ENCODE peak calls at places on chromosomes 1 and 21, in six cellular contexts. N, I, C, G, X and J are unnamed samples.

GRCh38 chr1:54808443-54809207 is 7.5 kb upstream of the TTC22 start:
- DNase-seq in X (no peak), I (peak; percentile 55), G (no peak), C (peak; percentile 8), N (no peak), J (peak; percentile 60)

GRCh38 chr1:89809556-89809955 is 11.3 kb upstream of the LRRC8D start:
- DNase-seq in G (peak; percentile 61), C (peak; percentile 54), N (no peak), X (peak; percentile 69), I (no peak), J (no peak)

GRCh38 chr1:99481391-99481996 is 164.4 kb upstream of the PALMD start:
- DNase-seq in C (peak; percentile 60), G (peak; percentile 68), I (no peak), X (peak; percentile 22), N (peak; percentile 37), J (no peak)

GRCh38 chr1:47870946-47871750 is 126.0 kb downstream of the TRABD2B start:
- DNase-seq in I (no peak), G (no peak), C (no peak), X (no peak), N (no peak), J (no peak)

GRCh38 chr1:51644533-51645197 is 27.8 kb downstream of the OSBPL9 start:
- DNase-seq in C (peak; percentile 87), G (peak; percentile 85), X (peak; percentile 74), N (no peak), I (no peak), J (no peak)

GRCh38 chr1:54835970-54836369 is 34.8 kb upstream of the TTC22 start:
- DNase-seq in X (no peak), N (no peak), G (no peak), I (peak; percentile 34), C (no peak), J (no peak)

GRCh38 chr1:162703708-162704107 is 71.4 kb downstream of the DDR2 start:
- DNase-seq in G (no peak), C (no peak), X (no peak), I (no peak), N (no peak), J (no peak)

GRCh38 chr1:167795810-167796740 is 74.3 kb downstream of the MPZL1 start:
- DNase-seq in G (no peak), C (no peak), I (no peak), X (no peak), N (no peak), J (no peak)

GRCh38 chr21:34008618-34009017 is 64.8 kb upstream of the MRPS6 start:
- DNase-seq in G (no peak), N (no peak), C (no peak), X (no peak), I (no peak), J (no peak)

GRCh38 chr1:234216116-234216703 is 157.0 kb upstream of the COA6 start:
- DNase-seq in C (no peak), I (no peak), G (no peak), N (no peak), X (no peak), J (peak; percentile 25)

DNA sequence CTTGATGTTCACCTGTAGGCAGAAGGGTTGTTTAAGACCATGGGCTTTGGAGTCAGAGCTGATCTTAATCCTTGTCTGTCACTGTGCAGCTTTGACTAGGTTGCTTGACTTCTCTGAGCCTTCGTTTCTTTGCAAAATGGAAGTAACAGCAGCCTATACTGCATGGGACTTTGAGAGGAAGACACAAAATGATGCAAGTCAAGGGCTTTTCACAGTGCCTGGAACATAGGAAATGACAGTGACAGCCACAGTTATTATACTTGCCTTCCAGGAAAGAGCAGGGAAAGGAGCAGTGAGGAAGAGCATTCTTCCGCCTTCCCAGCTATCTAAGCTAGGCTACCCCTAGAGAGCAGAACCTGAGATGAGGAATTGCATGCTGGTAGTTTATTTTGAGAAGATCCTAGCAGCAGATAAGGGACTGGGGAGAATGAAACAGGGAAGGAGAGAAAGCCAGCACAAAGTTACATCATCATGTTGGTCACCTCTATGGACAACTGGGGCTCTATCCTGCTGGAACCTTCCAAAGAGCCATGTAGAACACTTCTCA is 3.1 kb downstream of the CSF3R start:
- DNase-seq in I (no peak), X (peak; percentile 21), G (no peak), N (no peak), C (no peak), J (no peak)
- H4K91ac ChIP-seq in I (no peak overlapping the region), X (no peak overlapping the region), G (no peak overlapping the region), N (no peak overlapping the region), C (no peak overlapping the region), J (no peak overlapping the region)

DNA sequence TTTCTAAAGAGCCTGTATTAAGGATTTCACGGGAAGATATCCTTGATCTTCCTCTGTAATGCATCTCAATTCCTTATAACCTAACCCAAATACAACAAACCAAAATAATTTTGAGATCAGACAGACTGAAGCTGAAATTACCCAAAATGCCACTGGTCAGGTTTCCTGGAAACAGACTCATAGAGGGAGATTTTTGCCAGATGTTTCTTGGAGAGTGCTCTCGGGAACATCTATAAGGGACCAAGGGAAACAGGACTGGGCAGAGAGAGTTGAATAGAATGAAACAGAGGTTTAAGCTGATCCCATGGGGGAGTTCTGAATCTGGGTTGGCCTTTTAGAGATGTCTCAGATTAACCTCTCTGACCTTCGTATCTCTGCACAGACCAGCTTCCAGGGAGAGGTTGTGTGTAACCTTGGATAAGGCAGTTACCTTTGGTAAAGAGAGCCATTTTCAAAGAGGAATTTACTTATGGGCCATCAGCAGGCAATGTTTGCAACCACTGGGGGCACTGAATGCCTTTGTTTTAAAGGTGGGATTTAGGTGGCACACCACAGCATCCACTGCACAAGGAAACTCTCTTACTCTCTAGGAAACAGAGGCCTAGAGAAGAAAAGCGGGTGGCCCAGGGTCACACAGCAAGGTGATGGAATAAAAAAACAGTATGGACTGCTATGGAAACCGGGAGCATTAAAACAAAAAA is 130.8 kb upstream of the SGIP1 start:
- DNase-seq in I (no peak), X (no peak), C (no peak), G (no peak), N (no peak), J (no peak)
- H4K91ac ChIP-seq in I (no peak overlapping the region), X (no peak overlapping the region), C (no peak overlapping the region), G (no peak overlapping the region), N (no peak overlapping the region), J (no peak overlapping the region)

GRCh38 chr21:23960769-23961168 is 1646.5 kb downstream of the MRPL39 start:
- DNase-seq in X (no peak), N (no peak), C (no peak), I (no peak), G (no peak), J (no peak)
- H4K91ac ChIP-seq in X (no peak overlapping the region), N (no peak overlapping the region), C (no peak overlapping the region), I (no peak overlapping the region), G (no peak overlapping the region), J (no peak overlapping the region)

DNA sequence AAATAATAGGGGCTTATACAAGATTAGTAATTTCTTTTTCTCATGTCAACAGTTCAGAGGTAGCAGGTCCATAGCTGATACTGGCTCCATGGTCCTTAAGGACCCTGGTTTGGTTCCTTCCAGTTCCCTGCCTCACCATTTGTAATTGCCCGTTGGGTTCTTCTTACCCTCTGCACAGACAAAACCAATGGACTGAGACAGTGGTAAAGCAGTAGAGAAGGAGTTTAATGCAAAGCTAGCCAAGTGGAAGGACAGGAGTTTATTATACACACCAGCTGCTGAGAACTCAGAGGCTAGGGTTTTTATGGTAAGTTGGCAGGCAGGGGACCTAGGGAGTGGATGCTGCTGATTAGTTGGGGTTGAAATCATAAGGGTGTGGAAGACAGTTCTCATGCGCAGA is 35.9 kb upstream of the AXDND1 start:
- DNase-seq in X (no peak), G (no peak), N (no peak), C (no peak), I (no peak), J (no peak)
- H4K91ac ChIP-seq in X (no peak overlapping the region), G (no peak overlapping the region), N (no peak overlapping the region), C (no peak overlapping the region), I (no peak overlapping the region), J (no peak overlapping the region)

DNA sequence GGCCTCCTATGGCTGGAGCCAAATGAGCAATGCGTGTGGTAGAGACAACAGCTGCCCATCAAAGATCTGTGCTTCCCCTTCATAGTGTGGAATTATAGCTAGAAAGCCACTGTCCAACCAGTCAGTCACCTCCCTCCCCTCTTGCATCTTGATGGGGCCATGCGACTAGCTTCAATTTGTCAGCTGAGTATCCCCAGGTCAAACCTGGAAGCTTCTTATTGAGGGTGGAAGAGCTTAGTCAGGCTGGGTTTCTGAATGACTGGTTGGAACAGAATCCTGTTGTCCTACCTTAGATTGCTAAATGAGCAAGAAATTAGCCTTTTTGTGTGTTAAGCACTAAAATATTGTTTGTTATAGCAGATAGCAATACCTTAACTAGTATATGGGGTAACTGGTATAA is 625.4 kb downstream of the PTPRC start:
- DNase-seq in N (no peak), C (no peak), I (no peak), G (no peak), X (no peak), J (no peak)
- H4K91ac ChIP-seq in N (no peak overlapping the region), C (no peak overlapping the region), I (no peak overlapping the region), G (no peak overlapping the region), X (no peak overlapping the region), J (no peak overlapping the region)

DNA sequence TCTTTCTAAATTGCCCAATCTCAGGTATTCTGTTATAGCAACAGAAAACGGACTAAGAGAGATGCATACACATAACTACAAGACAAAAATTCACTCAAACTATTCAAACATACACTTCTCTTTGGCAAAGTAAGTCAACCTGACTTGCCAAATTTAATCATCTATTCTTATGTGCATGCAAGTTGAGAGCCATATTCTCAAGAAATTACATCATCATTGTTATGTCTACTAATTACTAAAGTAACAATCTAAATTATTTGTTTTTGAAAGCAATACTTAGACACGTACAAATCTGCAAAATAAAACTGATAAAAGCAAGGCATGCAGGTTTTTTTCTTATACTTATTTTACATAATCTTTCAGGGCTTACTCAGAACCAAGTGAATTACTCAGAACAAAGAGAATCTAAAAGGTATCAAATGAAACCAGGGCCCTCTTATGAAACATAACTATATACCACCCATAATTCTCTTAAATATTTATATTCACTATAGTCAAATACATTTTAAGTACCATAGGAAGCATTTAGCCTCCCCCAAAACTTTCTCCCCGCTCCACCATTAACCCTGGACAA is 62.3 kb downstream of the HLCS start:
- DNase-seq in X (no peak), N (no peak), I (no peak), C (no peak), G (no peak), J (no peak)
- H4K91ac ChIP-seq in X (no peak overlapping the region), N (no peak overlapping the region), I (no peak overlapping the region), C (no peak overlapping the region), G (no peak overlapping the region), J (no peak overlapping the region)

GRCh38 chr1:30138891-30139290 is 584.5 kb downstream of the MATN1 start:
- DNase-seq in I (no peak), C (no peak), N (no peak), X (no peak), G (no peak), J (no peak)
- H4K91ac ChIP-seq in I (no peak overlapping the region), C (no peak overlapping the region), N (no peak overlapping the region), X (no peak overlapping the region), G (no peak overlapping the region), J (no peak overlapping the region)

DNA sequence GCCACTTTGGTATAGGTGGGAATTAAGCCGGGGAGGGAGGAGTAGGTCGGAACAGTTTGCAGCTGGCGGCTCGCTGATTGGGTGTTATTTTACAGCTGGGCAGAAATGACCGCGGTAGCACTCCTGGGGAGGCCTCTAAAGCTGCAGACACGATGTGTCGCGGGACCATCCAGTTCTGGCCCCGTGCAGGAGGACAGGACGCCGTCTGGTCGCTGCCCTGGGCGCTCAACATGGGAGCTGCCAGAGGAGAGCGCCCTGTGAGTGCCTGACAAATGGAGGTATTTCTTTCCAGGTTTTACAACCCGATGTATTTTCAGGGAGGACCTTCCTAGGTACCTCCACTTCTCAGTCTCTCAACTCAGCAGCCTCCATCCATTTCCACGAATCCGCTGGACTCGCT is 46.2 kb downstream of the CDC7 start:
- DNase-seq in X (no peak), I (peak; percentile 59), G (no peak), C (no peak), N (no peak), J (no peak)
- H4K91ac ChIP-seq in X (no peak overlapping the region), I (no peak overlapping the region), G (no peak overlapping the region), C (no peak overlapping the region), N (no peak overlapping the region), J (no peak overlapping the region)

GRCh38 chr1:84289169-84289785 is 12.2 kb upstream of the SAMD13 start:
- DNase-seq in N (no peak), G (no peak), I (no peak), C (no peak), X (no peak), J (no peak)
- H4K91ac ChIP-seq in N (no peak overlapping the region), G (no peak overlapping the region), I (no peak overlapping the region), C (no peak overlapping the region), X (no peak overlapping the region), J (no peak overlapping the region)